ENCODE peak calls at places on chromosomes 13 and 19, in nine cellular contexts. W is PC-3, T is body of pancreas, G is heart left ventricle, J is H9, E is HepG2, P is cardiac muscle cell, M is neural progenitor cell, F is lower lobe of right lung. X is an unnamed sample. For H3K9me3, the result is how much of the 10 kb centered on the place peaks cover.

GRCh38 chr13:71499944-71500514 is 367.0 kb downstream of the DACH1 start:
- DNase-seq in E (no peak), T (no peak), M (no peak), F (no peak), G (no peak), W (no peak), J (no peak), P (no peak), X (no peak)

GRCh38 chr13:27273658-27274425 is 3.2 kb downstream of the RASL11A start:
- DNase-seq in F (no peak), G (no peak), M (no peak), P (peak), W (no peak), J (peak), E (no peak), T (no peak), X (peak)

GRCh38 chr13:105997436-105998232 is 537.8 kb downstream of the EFNB2 start:
- DNase-seq in M (no peak), P (no peak), E (no peak), G (no peak), T (no peak), W (no peak), J (no peak), F (no peak), X (no peak)

GRCh38 chr19:16323532-16323931 is 1.1 kb upstream of the KLF2 start:
- DNase-seq in T (no peak), P (no peak), J (no peak), F (no peak), M (no peak), W (no peak), G (no peak), E (no peak), X (no peak)

GRCh38 chr19:42199440-42200115 is 17.9 kb downstream of the DEDD2 start:
- DNase-seq in J (peak), M (no peak), E (no peak), P (no peak), T (no peak), W (no peak), F (peak), G (peak), X (no peak)

GRCh38 chr19:4061683-4062575 is 4.8 kb downstream of the ZBTB7A start:
- DNase-seq in J (peak), W (peak), P (no peak), G (no peak), F (peak), T (peak), E (no peak), M (no peak), X (no peak)

GRCh38 chr13:47374741-47375140 is 477.9 kb upstream of the HTR2A start:
- DNase-seq in E (no peak), G (no peak), J (no peak), T (no peak), F (no peak), W (no peak), M (no peak), P (no peak), X (no peak)

GRCh38 chr19:3479177-3479818 is 1.0 kb downstream of the SMIM24 start:
- DNase-seq in J (peak), P (peak), W (peak), G (no peak), E (no peak), F (no peak), M (peak), T (no peak), X (peak)

GRCh38 chr13:50406831-50407230 is 391.6 kb downstream of the KCNRG start:
- DNase-seq in F (no peak), T (no peak), W (no peak), M (peak), J (no peak), P (no peak), G (no peak), E (no peak), X (no peak)

GRCh38 chr13:26010487-26011207 is 41.2 kb downstream of the SHISA2 start:
- DNase-seq in F (no peak), E (no peak), W (no peak), G (no peak), J (no peak), M (no peak), P (no peak), T (no peak), X (no peak)

GRCh38 chr19:54455786-54456422 is 6.9 kb downstream of the LENG8 start:
- DNase-seq in F (no peak), W (no peak), T (no peak), P (no peak), E (no peak), J (no peak), G (no peak), M (no peak), X (no peak)

GRCh38 chr19:48669903-48670668 is 2.7 kb downstream of the NTN5 start:
- DNase-seq in M (no peak), F (no peak), E (no peak), W (no peak), J (no peak), P (no peak), T (no peak), G (no peak), X (no peak)

GRCh38 chr13:95181586-95181985 is 119.7 kb downstream of the ABCC4 start:
- DNase-seq in J (no peak), W (no peak), E (no peak), G (no peak), M (no peak), P (no peak), F (no peak), T (no peak), X (no peak)

GRCh38 chr13:24133396-24133795 is 27.1 kb upstream of the SPATA13 start:
- DNase-seq in W (no peak), P (no peak), M (no peak), F (no peak), G (no peak), J (no peak), T (no peak), E (no peak), X (no peak)

DNA sequence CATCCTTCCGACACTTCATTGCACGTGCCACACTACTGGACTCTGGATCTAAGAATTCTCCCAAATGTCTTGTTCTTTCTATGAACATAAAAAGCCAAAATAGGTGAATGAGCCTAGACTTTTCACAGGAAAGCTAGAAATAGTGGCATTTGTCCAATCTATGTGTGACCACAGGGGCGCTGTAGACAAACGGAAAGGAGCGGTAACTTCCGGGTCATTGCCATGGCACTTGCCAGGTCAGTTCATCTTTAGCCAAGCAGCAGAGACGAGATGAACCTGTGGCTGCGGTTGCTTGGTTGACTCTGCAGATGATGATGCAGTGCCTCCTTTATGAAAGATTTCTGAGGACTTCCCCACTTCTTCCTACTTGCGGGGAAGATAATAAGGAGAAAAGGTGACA is 65.6 kb downstream of the ADGRE1 start:
- DNase-seq in P (no peak), T (no peak), M (no peak), G (no peak), E (no peak), F (no peak), J (no peak), W (no peak), X (peak)
- H3K9me3 ChIP-seq in P (under half), T (under half), M (under half), G (under half), E (under half), F (under half), J (half or more), W (under half), X (under half)

GRCh38 chr19:11860721-11861120 is 12.2 kb downstream of the ZNF439 start:
- DNase-seq in J (no peak), G (no peak), T (no peak), M (no peak), W (no peak), F (no peak), E (no peak), P (no peak), X (no peak)
- H3K9me3 ChIP-seq in J (under half), G (half or more), T (under half), M (under half), W (under half), F (under half), E (under half), P (under half), X (under half)

GRCh38 chr19:22335716-22336115 is 49.5 kb downstream of the ZNF729 start:
- DNase-seq in M (no peak), W (no peak), P (no peak), G (no peak), E (no peak), T (no peak), F (no peak), J (no peak), X (no peak)

GRCh38 chr19:22326219-22326618 is 40.0 kb downstream of the ZNF729 start:
- DNase-seq in E (no peak), F (no peak), J (no peak), M (no peak), G (no peak), P (no peak), W (no peak), T (no peak), X (no peak)

GRCh38 chr19:22327321-22327720 is 41.1 kb downstream of the ZNF729 start:
- DNase-seq in E (no peak), T (no peak), P (no peak), G (no peak), W (no peak), M (no peak), J (no peak), F (no peak), X (no peak)

GRCh38 chr19:22332924-22333323 is 46.7 kb downstream of the ZNF729 start:
- DNase-seq in T (no peak), G (no peak), J (no peak), M (no peak), W (peak), F (no peak), E (no peak), P (no peak), X (no peak)

DNA sequence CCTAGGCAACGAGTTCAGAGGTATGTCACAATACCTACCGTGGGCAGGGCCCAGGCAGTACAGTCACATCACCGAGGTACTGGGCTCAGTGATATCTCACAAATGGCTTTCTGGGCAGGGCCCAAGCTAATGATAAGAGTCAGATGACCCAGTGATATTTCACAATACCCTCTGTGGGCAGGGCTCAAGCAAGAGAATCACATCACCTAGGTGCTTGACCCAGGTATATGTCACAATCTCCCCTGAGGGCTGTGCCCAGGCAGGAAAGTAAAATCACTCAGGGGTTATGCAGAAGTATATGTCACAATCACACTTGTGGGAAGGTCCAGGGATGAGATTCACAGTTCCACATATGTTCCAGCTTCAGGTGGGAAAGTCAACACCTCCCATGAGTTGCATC is 45.3 kb downstream of the ZNF729 start:
- DNase-seq in W (no peak), T (no peak), E (no peak), F (no peak), G (no peak), M (no peak), P (no peak), J (no peak), X (no peak)
- H3K9me3 ChIP-seq in W (under half), T (under half), E (half or more), F (under half), G (under half), M (under half), P (under half), J (half or more), X (under half)

DNA sequence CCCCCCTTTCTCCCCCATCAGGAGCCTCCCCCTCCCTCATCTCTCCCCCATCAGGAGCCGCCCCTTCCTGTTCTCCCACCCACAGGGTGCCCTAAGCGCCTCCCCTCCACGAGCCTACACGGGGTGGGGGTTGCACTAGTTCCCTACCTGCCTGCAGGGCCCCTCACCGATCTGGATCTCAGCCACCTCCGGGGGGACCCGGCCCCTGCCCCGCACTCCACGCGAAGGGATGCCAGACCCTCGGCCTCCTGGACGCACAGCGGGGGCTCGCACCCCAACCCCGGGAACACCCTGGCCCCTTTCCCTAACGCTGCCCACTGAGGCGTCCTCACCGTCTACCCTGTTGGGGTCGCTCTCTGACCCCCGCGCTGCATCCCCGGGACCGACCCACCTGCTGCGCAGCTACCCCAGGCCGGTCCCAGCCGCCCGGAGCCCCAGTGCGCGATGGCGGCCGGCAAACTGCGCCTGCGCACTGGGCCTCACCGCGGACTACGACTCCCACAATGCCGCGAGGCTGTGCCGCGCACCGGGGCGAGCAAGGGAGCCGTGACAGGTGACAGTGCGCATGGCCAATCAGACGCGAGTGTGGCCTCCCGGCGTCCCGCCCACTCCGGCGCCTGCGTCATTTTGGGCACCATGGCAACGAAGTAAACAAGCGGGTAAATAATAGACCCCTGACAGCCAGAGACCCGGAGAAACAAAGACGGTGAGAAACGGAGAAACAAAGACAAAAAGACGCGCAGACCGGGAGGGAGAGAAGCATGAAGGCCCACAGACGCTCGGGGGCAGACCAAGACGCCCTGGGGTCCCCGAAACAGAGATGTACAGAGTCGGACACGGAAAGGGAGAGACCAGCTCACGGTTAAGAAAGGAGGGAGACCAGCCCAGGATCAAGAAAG is at the start of gene ZSCAN18:
- DNase-seq in M (peak), P (peak), E (no peak), T (peak), G (peak), J (peak), F (peak), W (no peak), X (peak)
- H3K9me3 ChIP-seq in M (under half), P (under half), E (half or more), T (under half), G (under half), J (under half), F (under half), W (under half), X (under half)

DNA sequence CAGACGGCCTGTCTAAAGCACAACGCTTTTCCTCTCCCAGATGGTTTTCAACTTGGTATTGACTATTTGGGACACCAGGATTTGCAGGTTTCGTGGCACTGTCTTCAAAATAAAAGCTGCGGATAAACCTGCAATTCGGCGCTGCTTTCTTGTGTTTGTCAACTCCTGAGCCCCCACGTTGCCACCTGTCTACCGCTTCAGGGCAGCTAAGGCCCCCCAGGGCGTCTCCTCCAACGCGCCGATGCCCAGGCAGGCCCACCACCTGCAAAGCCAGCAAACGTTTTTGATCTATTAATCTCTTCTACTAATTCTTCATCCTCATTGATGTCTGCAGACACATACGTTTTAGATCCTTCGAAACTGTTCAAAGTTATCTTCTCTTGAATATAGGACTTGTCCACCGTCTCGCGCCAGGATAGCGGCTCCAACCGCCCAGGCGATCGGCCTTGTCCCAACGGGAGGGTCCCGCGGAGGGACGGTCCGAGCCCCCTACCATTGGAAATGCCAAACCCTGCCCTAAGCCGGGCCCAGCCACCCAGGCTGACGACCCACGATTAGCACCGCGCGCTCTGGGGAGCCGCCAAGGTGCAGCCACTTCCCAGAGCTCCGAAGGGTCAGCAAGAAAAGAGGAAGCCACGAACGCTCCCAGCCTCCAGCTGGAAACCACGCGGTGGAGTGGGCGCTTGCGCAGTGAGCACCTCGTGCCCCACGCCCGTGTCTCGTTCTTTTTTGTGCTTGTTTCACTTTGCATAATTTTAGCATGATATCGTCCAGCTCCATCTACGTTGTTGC is 23.4 kb upstream of the VN1R4 start:
- DNase-seq in F (no peak), P (no peak), E (no peak), W (no peak), T (no peak), J (no peak), G (no peak), M (no peak), X (no peak)
- H3K9me3 ChIP-seq in F (under half), P (under half), E (under half), W (half or more), T (under half), J (under half), G (under half), M (under half), X (under half)

GRCh38 chr19:34757441-34757840 is 15.6 kb downstream of the ZNF599 start:
- DNase-seq in J (no peak), W (no peak), E (no peak), P (no peak), F (no peak), G (no peak), M (no peak), T (no peak), X (no peak)
- H3K9me3 ChIP-seq in J (half or more), W (under half), E (half or more), P (under half), F (half or more), G (half or more), M (under half), T (half or more), X (under half)

DNA sequence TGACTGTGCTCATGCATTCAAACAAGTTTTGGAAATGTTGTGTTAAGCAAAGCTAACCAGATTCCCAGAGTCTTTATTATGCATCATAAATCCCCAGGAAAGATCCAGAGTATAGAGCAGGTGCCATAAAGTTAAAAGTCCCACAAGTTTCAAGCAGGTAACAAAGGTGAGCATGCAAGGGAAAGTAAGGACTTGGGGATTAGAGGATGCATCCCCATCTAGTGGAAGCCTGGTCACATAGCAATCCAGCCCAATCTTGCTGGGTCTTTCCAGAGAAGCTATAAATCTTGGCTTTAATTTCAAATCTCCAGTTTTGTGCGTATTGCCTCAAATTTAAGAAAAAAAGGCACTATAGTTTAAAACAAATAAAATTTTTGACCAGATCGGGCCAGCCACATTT is 72.7 kb downstream of the ZNF254 start:
- DNase-seq in F (no peak), E (peak), G (no peak), W (peak), M (no peak), T (no peak), P (no peak), J (no peak), X (no peak)
- H3K9me3 ChIP-seq in F (half or more), E (half or more), G (half or more), W (under half), M (under half), T (under half), P (under half), J (half or more), X (under half)